ENCODE peak calls at places on chromosomes 2 and 18, in nine cellular contexts. T is activated CD4-positive, alpha-beta T cell treated with anti-CD3 and anti-CD28 coated beads, Interleukin-2, amount 50 U/mL, for 24 hours; G is NCI-H2029; Z is psoas muscle; Y is EL; A is cardiac fibroblast; D is Calu3; J is A549; P is GM12864. E is an unnamed sample.

GRCh38 chr2:9639000-9639602 is 8.3 kb upstream of the YWHAQ start:
- DNase-seq in J (peak), G (no peak), D (no peak), P (no peak), Z (no peak), Y (no peak), A (peak), T (no peak), E (no peak)

GRCh38 chr18:28735731-28736130 is 558.8 kb upstream of the CDH2 start:
- DNase-seq in D (no peak), Z (no peak), J (no peak), P (no peak), T (no peak), Y (peak), G (no peak), A (peak), E (no peak)

GRCh38 chr2:7031424-7032245 is 114.4 kb downstream of the RNF144A start:
- DNase-seq in Y (peak), J (no peak), Z (peak), A (peak), T (no peak), P (no peak), G (peak), D (peak), E (no peak)

GRCh38 chr18:48011926-48012469 is 81.5 kb upstream of the SMAD2 start:
- DNase-seq in Y (no peak), D (no peak), Z (no peak), J (no peak), A (no peak), G (no peak), T (no peak), P (no peak), E (no peak)

GRCh38 chr2:211161236-211161635 is 604.8 kb downstream of the CPS1 start:
- DNase-seq in T (no peak), G (no peak), P (no peak), J (no peak), A (no peak), D (no peak), Y (no peak), Z (no peak), E (no peak)

GRCh38 chr2:45743531-45744391 is 92.3 kb downstream of the PRKCE start:
- DNase-seq in A (peak), T (no peak), G (no peak), J (no peak), Z (peak), D (no peak), Y (peak), P (no peak), E (no peak)

GRCh38 chr2:236678307-236678975 is 108.8 kb downstream of the ACKR3 start:
- DNase-seq in A (no peak), Y (no peak), Z (no peak), G (no peak), J (no peak), T (no peak), P (no peak), D (no peak), E (no peak)

GRCh38 chr2:174546519-174547506 is 50.8 kb downstream of the WIPF1 start:
- DNase-seq in Y (peak), Z (no peak), G (no peak), T (no peak), A (peak), D (peak), J (no peak), P (no peak), E (peak)

GRCh38 chr2:161139098-161139987 is 20.9 kb upstream of the TANK start:
- DNase-seq in G (no peak), P (no peak), Y (peak), T (no peak), Z (no peak), D (no peak), A (peak), J (no peak), E (no peak)